ENCODE peak calls at places on chromosomes 12 and 14, in six cellular contexts. E is neural progenitor cell, J is coronary artery, Y is A549, A is heart left ventricle, R is IMR-90. T is an unnamed sample.

GRCh38 chr14:87386453-87386980 is 606.5 kb downstream of the GALC start:
- DNase-seq in E (no peak), J (no peak), Y (no peak), A (no peak), R (no peak), T (no peak)

GRCh38 chr12:89383235-89384049 is 31.1 kb upstream of the DUSP6 start:
- DNase-seq in E (peak; percentile 20), J (no peak), Y (no peak), A (no peak), R (peak; percentile 47), T (no peak)

GRCh38 chr12:51172515-51173431 is at the start of gene TFCP2:
- DNase-seq in E (peak; percentile 97), J (peak; percentile 98), Y (peak; percentile 98), A (peak; percentile 97), R (peak; percentile 97), T (peak; percentile 97)

GRCh38 chr12:7144414-7145120 is 14.4 kb downstream of the CLSTN3 start:
- DNase-seq in E (peak; percentile 43), J (no peak), Y (peak; percentile 63), A (no peak), R (peak; percentile 40), T (no peak)

GRCh38 chr12:44961887-44962286 is 85.8 kb upstream of the NELL2 start:
- DNase-seq in E (no peak), J (no peak), Y (no peak), A (no peak), R (no peak), T (no peak)

GRCh38 chr14:95250936-95251335 is 68.8 kb downstream of the CLMN start:
- DNase-seq in E (no peak), J (no peak), Y (no peak), A (no peak), R (no peak), T (no peak)

GRCh38 chr12:63958876-63959275 is 114.4 kb downstream of the SRGAP1 start:
- DNase-seq in E (no peak), J (no peak), Y (no peak), A (no peak), R (no peak), T (no peak)

GRCh38 chr14:50599700-50600444 is 39.9 kb downstream of the ATL1 start:
- DNase-seq in E (peak; percentile 49), J (no peak), Y (peak; percentile 14), A (no peak), R (peak; percentile 60), T (no peak)

GRCh38 chr12:51320695-51321320 is 3.2 kb downstream of the BIN2 start:
- DNase-seq in E (peak; percentile 86), J (no peak), Y (no peak), A (no peak), R (peak; percentile 26), T (no peak)

GRCh38 chr14:103880986-103881926 is 33.9 kb upstream of the PPP1R13B start:
- DNase-seq in E (no peak), J (peak; percentile 72), Y (no peak), A (peak; percentile 50), R (no peak), T (no peak)

GRCh38 chr14:103879118-103879569 is 31.8 kb upstream of the PPP1R13B start:
- DNase-seq in E (no peak), J (no peak), Y (no peak), A (no peak), R (no peak), T (no peak)

GRCh38 chr14:103881927-103882281 is 34.5 kb upstream of the PPP1R13B start:
- DNase-seq in E (no peak), J (no peak), Y (no peak), A (no peak), R (no peak), T (no peak)

GRCh38 chr14:103879570-103880333 is 32.4 kb upstream of the PPP1R13B start:
- DNase-seq in E (no peak), J (peak; percentile 72), Y (peak; percentile 97), A (no peak), R (no peak), T (peak; percentile 84)

DNA sequence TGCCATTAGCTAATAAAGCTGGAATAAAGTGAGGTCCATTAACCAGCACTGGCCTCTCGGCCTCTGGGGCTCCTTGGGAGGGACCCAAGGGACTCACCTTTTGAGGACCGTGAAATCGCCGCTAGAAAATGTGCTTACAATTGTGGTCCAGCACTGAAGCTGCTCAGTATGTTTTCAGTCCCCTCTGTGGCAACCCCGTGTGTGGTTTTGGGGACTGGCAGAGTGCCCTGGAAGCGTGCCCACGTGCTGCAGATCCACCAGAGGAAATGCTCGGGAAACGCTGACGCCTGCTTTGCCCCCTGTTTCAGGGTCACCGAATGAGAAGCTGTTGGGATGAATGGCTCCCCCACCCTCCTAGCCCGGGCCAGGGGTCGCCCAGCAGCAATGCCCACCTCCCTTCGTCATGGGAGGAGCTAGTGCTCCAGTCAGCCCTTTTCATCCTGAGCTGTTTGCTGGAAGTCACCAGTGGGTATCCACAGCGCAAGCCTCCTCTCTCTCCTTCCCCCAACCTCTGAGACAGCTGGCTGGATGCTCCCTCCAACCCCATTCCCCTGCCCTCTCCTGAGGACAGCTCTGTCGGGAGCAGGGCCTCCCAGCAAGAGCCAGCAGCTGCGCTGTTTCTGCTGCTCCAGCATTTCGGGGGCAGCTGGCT is 33.1 kb upstream of the PPP1R13B start:
- DNase-seq in E (peak; percentile 24), J (peak; percentile 85), Y (peak; percentile 54), A (peak; percentile 70), R (peak; percentile 51), T (peak; percentile 88)
- H3K27ac ChIP-seq in E (no peak overlapping the region), J (no peak overlapping the region), Y (peak overlapping the region; percentile 94), A (peak overlapping the region; percentile 82), R (no peak overlapping the region), T (peak overlapping the region; percentile 55)

GRCh38 chr14:68140111-68140741 is 320.6 kb downstream of the RAD51B start:
- DNase-seq in E (peak; percentile 47), J (no peak), Y (peak; percentile 70), A (peak; percentile 61), R (peak; percentile 99), T (peak; percentile 44)

GRCh38 chr14:68143341-68143807 is 323.8 kb downstream of the RAD51B start:
- DNase-seq in E (no peak), J (peak; percentile 80), Y (no peak), A (peak; percentile 81), R (peak; percentile 36), T (peak; percentile 58)

GRCh38 chr14:68140801-68141200 is 321.2 kb downstream of the RAD51B start:
- DNase-seq in E (no peak), J (no peak), Y (no peak), A (no peak), R (no peak), T (no peak)

GRCh38 chr14:68139466-68140110 is 320.0 kb downstream of the RAD51B start:
- DNase-seq in E (no peak), J (no peak), Y (no peak), A (no peak), R (no peak), T (no peak)

GRCh38 chr14:68141531-68142088 is 322.0 kb downstream of the RAD51B start:
- DNase-seq in E (no peak), J (no peak), Y (no peak), A (no peak), R (peak; percentile 68), T (no peak)
- H3K27ac ChIP-seq in E (no peak overlapping the region), J (peak overlapping the region; percentile 65), Y (peak overlapping the region; percentile 93), A (no peak overlapping the region), R (peak overlapping the region; percentile 23), T (no peak overlapping the region)

GRCh38 chr14:35389315-35389667 is 15.3 kb downstream of the NFKBIA start:
- DNase-seq in E (no peak), J (no peak), Y (no peak), A (no peak), R (no peak), T (no peak)

GRCh38 chr14:35393826-35394225 is 10.7 kb downstream of the NFKBIA start:
- DNase-seq in E (no peak), J (no peak), Y (no peak), A (no peak), R (no peak), T (no peak)

GRCh38 chr14:35388656-35389314 is 15.8 kb downstream of the NFKBIA start:
- DNase-seq in E (no peak), J (no peak), Y (no peak), A (no peak), R (no peak), T (no peak)

GRCh38 chr14:35390577-35391387 is 13.8 kb downstream of the NFKBIA start:
- DNase-seq in E (no peak), J (no peak), Y (no peak), A (no peak), R (no peak), T (no peak)

DNA sequence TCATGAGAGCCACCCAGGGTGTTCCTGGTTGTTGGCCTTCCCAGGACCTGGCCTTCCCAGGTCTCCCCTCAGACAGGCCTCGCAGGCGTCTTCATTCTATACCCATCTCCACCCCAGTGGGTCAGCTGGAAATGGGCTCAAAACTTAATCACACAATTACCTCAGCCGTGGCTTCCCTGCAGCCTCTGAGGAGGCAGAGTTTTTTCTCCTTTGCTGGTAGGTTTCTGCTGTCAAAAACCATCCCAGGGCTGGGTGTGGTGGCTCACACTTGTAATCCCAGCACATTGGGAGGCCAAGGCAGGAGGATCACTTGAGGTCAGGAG is 13.2 kb downstream of the NFKBIA start:
- DNase-seq in E (no peak), J (no peak), Y (no peak), A (no peak), R (no peak), T (no peak)
- H3K27ac ChIP-seq in E (no peak overlapping the region), J (no peak overlapping the region), Y (peak overlapping the region; percentile 73), A (no peak overlapping the region), R (no peak overlapping the region), T (no peak overlapping the region)

DNA sequence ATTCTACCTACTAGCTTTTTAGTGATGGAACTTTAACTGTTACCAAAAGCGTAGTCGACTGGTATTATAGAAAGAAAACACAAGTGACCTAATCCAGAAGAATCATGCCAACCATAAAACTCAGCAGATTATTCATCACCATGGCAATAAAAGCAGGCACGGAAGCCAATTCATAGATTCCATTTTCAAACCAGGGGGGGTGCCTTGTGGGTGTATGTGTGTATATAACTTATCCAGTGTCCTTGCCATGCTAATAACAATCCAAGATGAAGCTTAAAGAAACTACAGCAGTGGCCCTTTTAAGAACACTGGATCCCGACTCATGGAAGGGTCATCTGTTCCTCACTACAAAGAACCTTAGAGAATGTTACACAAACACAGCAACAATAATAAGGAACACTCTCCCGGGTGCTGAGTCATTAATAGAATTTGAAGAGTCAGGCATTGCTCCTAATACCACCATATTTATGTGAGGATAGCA is 61.0 kb downstream of the EPS8 start:
- DNase-seq in E (no peak), J (no peak), Y (peak; percentile 51), A (no peak), R (peak; percentile 80), T (no peak)
- H3K27ac ChIP-seq in E (no peak overlapping the region), J (no peak overlapping the region), Y (peak overlapping the region; percentile 79), A (no peak overlapping the region), R (no peak overlapping the region), T (no peak overlapping the region)

GRCh38 chr14:100321473-100322137 is 1.5 kb upstream of the SLC25A47 start:
- DNase-seq in E (no peak), J (no peak), Y (no peak), A (no peak), R (no peak), T (no peak)
- H3K27ac ChIP-seq in E (no peak overlapping the region), J (no peak overlapping the region), Y (no peak overlapping the region), A (no peak overlapping the region), R (no peak overlapping the region), T (no peak overlapping the region)

GRCh38 chr14:69637503-69638030 is 26.2 kb downstream of the SUSD6 start:
- DNase-seq in E (peak; percentile 56), J (no peak), Y (no peak), A (peak; percentile 59), R (no peak), T (no peak)
- H3K27ac ChIP-seq in E (peak overlapping the region; percentile 55), J (peak overlapping the region; percentile 23), Y (peak overlapping the region; percentile 48), A (peak overlapping the region; percentile 80), R (peak overlapping the region; percentile 36), T (peak overlapping the region; percentile 11)

T was measured in lung.